ENCODE peak calls at places on chromosomes 1 and 21, in ten cellular contexts. T, J, V, R, A, X, D, H, Q and G are unnamed samples.

GRCh38 chr1:244843148-244843978 is 7.9 kb downstream of the COX20 start:
- DNase-seq in Q (no peak), J (no peak), X (no peak), T (no peak), R (no peak), A (no peak), H (no peak), V (no peak), D (no peak), G (no peak)

GRCh38 chr1:111468717-111469100 is 5.1 kb upstream of the C1orf162 start:
- DNase-seq in J (no peak), R (no peak), Q (no peak), T (no peak), A (no peak), V (peak), H (no peak), D (no peak), X (no peak), G (no peak)

GRCh38 chr21:43597052-43597451 is 62.2 kb downstream of the HSF2BP start:
- DNase-seq in X (peak), V (peak), R (peak), H (no peak), D (no peak), J (no peak), T (no peak), Q (peak), A (no peak), G (no peak)

GRCh38 chr1:224368409-224368808 is 11.7 kb downstream of the CNIH4 start:
- DNase-seq in A (no peak), V (no peak), R (no peak), D (no peak), X (no peak), J (no peak), T (no peak), H (no peak), Q (no peak), G (no peak)

GRCh38 chr21:42086969-42087368 is 15.9 kb downstream of the UMODL1 start:
- DNase-seq in V (no peak), R (no peak), Q (no peak), T (no peak), H (no peak), J (no peak), X (no peak), A (no peak), D (no peak), G (no peak)

GRCh38 chr1:46301406-46302090 is 1.9 kb downstream of the LRRC41 start:
- DNase-seq in T (no peak), H (no peak), J (peak), V (peak), A (peak), D (peak), X (peak), R (no peak), Q (peak), G (no peak)

GRCh38 chr1:247332215-247332900 is 691 bp upstream of the ZNF496 start:
- DNase-seq in D (peak), H (peak), Q (no peak), A (peak), X (no peak), T (no peak), J (no peak), R (peak), V (peak), G (no peak)

GRCh38 chr1:85317580-85317979 is 41.1 kb upstream of the BCL10 start:
- DNase-seq in J (no peak), R (no peak), T (no peak), X (no peak), D (no peak), Q (no peak), H (no peak), A (no peak), V (no peak), G (no peak)

GRCh38 chr1:244273845-244274619 is 177.7 kb downstream of the ADSS2 start:
- DNase-seq in R (peak), H (no peak), V (peak), X (peak), D (peak), Q (no peak), A (peak), J (no peak), T (no peak), G (no peak)

GRCh38 chr1:109040627-109041613 is 982 bp downstream of the WDR47 start:
- DNase-seq in H (no peak), T (no peak), Q (no peak), J (peak), D (peak), A (peak), X (no peak), R (peak), V (peak), G (no peak)

GRCh38 chr1:185170291-185170848 is 13.4 kb downstream of the SWT1 start:
- DNase-seq in A (peak), R (peak), V (peak), X (no peak), J (peak), D (peak), T (peak), H (peak), Q (peak), G (no peak)

GRCh38 chr1:6483010-6483760 is 8.3 kb downstream of the PLEKHG5 start:
- DNase-seq in J (no peak), H (peak), A (peak), X (no peak), R (no peak), V (no peak), D (no peak), T (no peak), Q (no peak), G (no peak)

GRCh38 chr1:160168016-160168415 is 16.6 kb downstream of the ATP1A4 start:
- DNase-seq in D (no peak), T (no peak), V (no peak), J (no peak), Q (no peak), R (no peak), A (no peak), H (no peak), X (no peak), G (no peak)

GRCh38 chr1:164780863-164781262 is 221.9 kb downstream of the PBX1 start:
- DNase-seq in H (no peak), V (peak), R (peak), X (peak), J (no peak), T (no peak), A (no peak), Q (no peak), D (no peak), G (no peak)

GRCh38 chr1:207831517-207832327 is 79.2 kb downstream of the CD34 start:
- DNase-seq in V (peak), R (no peak), T (no peak), D (no peak), A (no peak), X (no peak), Q (no peak), J (no peak), H (no peak), G (no peak)

GRCh38 chr1:33228935-33229487 is 27.3 kb upstream of the ZNF362 start:
- DNase-seq in X (peak), A (no peak), H (no peak), T (peak), Q (no peak), R (peak), V (peak), D (no peak), J (no peak), G (no peak)

GRCh38 chr1:41664861-41665640 is 180.6 kb upstream of the EDN2 start:
- DNase-seq in T (peak), J (peak), R (peak), V (peak), A (no peak), H (no peak), X (peak), Q (no peak), D (no peak), G (no peak)